ENCODE peak calls at places on chromosome 5, in nine cellular contexts. E is CD8-positive, alpha-beta T cell; Q is heart left ventricle; S is IMR-90; K is cardiac muscle cell; Y is left ventricle myocardium inferior; O is choroid plexus epithelial cell; F is heart right ventricle; R is MCF 10A. G is an unnamed sample.

GRCh38 chr5:68252678-68253520 is 37.3 kb downstream of the PIK3R1 start:
- DNase-seq in E (peak; percentile 56), Q (peak; percentile 60), S (peak; percentile 78), K (peak; percentile 83), Y (peak; percentile 33), O (peak; percentile 88), F (peak; percentile 66), R (peak; percentile 66), G (peak; percentile 67)

GRCh38 chr5:553874-554273 is 29.6 kb upstream of the SLC9A3 start:
- DNase-seq in E (no peak), Q (no peak), S (no peak), K (no peak), Y (no peak), O (peak; percentile 9), F (no peak), R (peak; percentile 2), G (no peak)

GRCh38 chr5:43602818-43603534 is at the start of gene NNT:
- DNase-seq in E (peak; percentile 78), Q (peak; percentile 88), S (peak; percentile 35), K (peak; percentile 51), Y (peak; percentile 87), O (peak; percentile 33), F (peak; percentile 77), R (peak; percentile 53), G (peak; percentile 82)

GRCh38 chr5:73791389-73791788 is 165.4 kb downstream of the ARHGEF28 start:
- DNase-seq in E (no peak), Q (no peak), S (no peak), K (no peak), Y (no peak), O (no peak), F (no peak), R (no peak), G (no peak)

GRCh38 chr5:57243286-57244137 is 69.7 kb downstream of the GPBP1 start:
- DNase-seq in E (no peak), Q (no peak), S (no peak), K (no peak), Y (no peak), O (peak; percentile 11), F (no peak), R (no peak), G (no peak)

GRCh38 chr5:171714851-171715250 is 70.8 kb upstream of the SMIM23 start:
- DNase-seq in E (no peak), Q (no peak), S (no peak), K (no peak), Y (no peak), O (no peak), F (peak; percentile 6), R (no peak), G (no peak)

GRCh38 chr5:80917596-80917995 is 42.6 kb upstream of the RASGRF2 start:
- DNase-seq in E (no peak), Q (no peak), S (no peak), K (no peak), Y (no peak), O (no peak), F (no peak), R (no peak), G (no peak)

GRCh38 chr5:14108170-14108996 is 34.8 kb upstream of the TRIO start:
- DNase-seq in E (no peak), Q (peak; percentile 65), S (peak; percentile 91), K (peak; percentile 87), Y (peak; percentile 44), O (peak; percentile 93), F (peak; percentile 65), R (peak; percentile 80), G (peak; percentile 46)

GRCh38 chr5:65061250-65061973 is 292.7 kb downstream of the CWC27 start:
- DNase-seq in E (no peak), Q (no peak), S (no peak), K (no peak), Y (no peak), O (no peak), F (no peak), R (no peak), G (no peak)

GRCh38 chr5:16886793-16887345 is 49.2 kb downstream of the MYO10 start:
- DNase-seq in E (no peak), Q (no peak), S (no peak), K (no peak), Y (no peak), O (no peak), F (no peak), R (no peak), G (no peak)

GRCh38 chr5:129664336-129664937 is 83.5 kb upstream of the MINAR2 start:
- DNase-seq in E (peak; percentile 12), Q (no peak), S (peak; percentile 35), K (peak; percentile 67), Y (no peak), O (peak; percentile 73), F (peak; percentile 31), R (peak; percentile 83), G (peak; percentile 61)

GRCh38 chr5:138874771-138875628 is at the start of gene LRRTM2:
- DNase-seq in E (no peak), Q (no peak), S (peak; percentile 98), K (peak; percentile 59), Y (no peak), O (peak; percentile 77), F (no peak), R (no peak), G (peak; percentile 52)

GRCh38 chr5:180071418-180072255 is at the start of gene RNF130:
- DNase-seq in E (peak; percentile 83), Q (peak; percentile 95), S (peak; percentile 88), K (peak; percentile 97), Y (peak; percentile 93), O (peak; percentile 94), F (peak; percentile 93), R (peak; percentile 94), G (peak; percentile 97)

GRCh38 chr5:159053216-159053615 is 46.5 kb downstream of the EBF1 start:
- DNase-seq in E (no peak), Q (no peak), S (no peak), K (no peak), Y (no peak), O (no peak), F (no peak), R (no peak), G (no peak)

GRCh38 chr5:30152431-30152830 is 1041.1 kb upstream of the CDH6 start:
- DNase-seq in E (no peak), Q (no peak), S (no peak), K (no peak), Y (no peak), O (peak; percentile 25), F (no peak), R (no peak), G (no peak)

GRCh38 chr5:177384134-177384533 is at the start of gene SLC34A1:
- DNase-seq in E (no peak), Q (no peak), S (no peak), K (no peak), Y (no peak), O (no peak), F (no peak), R (no peak), G (no peak)

GRCh38 chr5:157115502-157115901 is 6.7 kb upstream of the HAVCR2 start:
- DNase-seq in E (no peak), Q (no peak), S (no peak), K (no peak), Y (no peak), O (no peak), F (no peak), R (no peak), G (no peak)

GRCh38 chr5:157130933-157131332 is 11.7 kb downstream of the MED7 start:
- DNase-seq in E (no peak), Q (no peak), S (peak; percentile 21), K (no peak), Y (no peak), O (no peak), F (no peak), R (no peak), G (peak; percentile 39)

GRCh38 chr5:168114444-168115017 is 176.9 kb upstream of the WWC1 start:
- DNase-seq in E (peak; percentile 11), Q (no peak), S (peak; percentile 14), K (peak; percentile 63), Y (peak; percentile 28), O (peak; percentile 44), F (peak; percentile 28), R (peak; percentile 82), G (peak; percentile 80)

DNA sequence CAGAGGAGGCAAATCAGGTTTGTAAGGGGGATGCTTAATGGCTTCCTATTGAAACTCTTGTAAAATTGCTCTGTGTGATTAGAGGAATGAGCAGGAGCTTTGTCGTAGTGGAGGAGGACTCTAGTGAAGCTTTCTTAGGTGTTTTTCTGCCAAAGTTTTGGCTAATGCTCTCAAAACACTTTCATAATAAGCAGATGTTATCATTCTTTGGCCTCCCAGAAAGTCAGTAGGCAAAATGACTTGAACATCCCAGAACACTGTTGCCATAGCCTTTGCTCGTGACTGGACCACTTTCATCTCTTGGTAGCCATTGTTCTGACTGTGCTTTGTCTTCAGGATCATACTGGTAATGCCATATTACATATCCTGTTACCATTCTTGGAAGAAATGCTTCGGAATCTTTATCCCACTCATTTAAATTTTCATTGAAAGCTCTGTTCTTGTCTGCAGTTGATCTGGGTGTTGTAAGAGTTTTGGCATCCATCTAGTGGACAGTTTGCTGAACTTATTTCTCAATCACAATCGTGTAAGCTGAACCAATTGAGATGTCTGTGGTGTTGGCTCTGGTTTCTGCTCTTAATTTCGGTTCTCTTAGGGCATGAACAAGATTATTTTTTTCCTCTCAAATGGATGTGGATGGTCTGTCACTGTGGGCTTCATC is 187.6 kb downstream of the COMMD10 start:
- DNase-seq in E (no peak), Q (no peak), S (peak; percentile 52), K (peak; percentile 61), Y (no peak), O (peak; percentile 64), F (no peak), R (peak; percentile 35), G (no peak)
- TF ChIP-seq CTCF in E (no peak), Q (no peak), S (no peak), K (no peak), Y (no peak), O (peak; percentile 36), F (no peak), R (no peak), G (peak; percentile 10)

GRCh38 chr5:143448518-143448917 is 45.0 kb upstream of the NR3C1 start:
- DNase-seq in E (no peak), Q (no peak), S (no peak), K (no peak), Y (no peak), O (no peak), F (no peak), R (no peak), G (no peak)
- TF ChIP-seq CTCF in E (no peak), Q (no peak), S (no peak), K (no peak), Y (no peak), O (no peak), F (no peak), R (no peak), G (no peak)

DNA sequence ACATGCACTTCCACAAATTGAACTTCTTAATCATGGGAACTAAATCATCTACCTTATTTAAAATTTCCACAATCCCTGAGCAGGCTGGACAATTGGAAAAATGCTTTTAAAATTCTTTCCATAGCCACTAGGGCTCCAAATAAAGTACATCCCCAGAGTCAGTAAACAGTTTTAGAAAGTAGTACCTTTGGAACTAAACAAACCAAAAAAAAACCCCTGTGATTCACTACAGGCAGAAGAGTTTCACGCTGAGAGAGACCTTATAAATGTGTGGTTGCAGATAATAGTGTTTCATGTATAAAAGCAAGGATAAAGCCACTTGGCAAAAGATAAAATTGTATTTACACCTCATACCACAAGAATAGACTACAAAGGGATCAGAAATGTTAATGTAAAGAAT is 11.8 kb upstream of the HMGCR start:
- DNase-seq in E (no peak), Q (no peak), S (no peak), K (no peak), Y (no peak), O (no peak), F (no peak), R (no peak), G (no peak)
- TF ChIP-seq CTCF in E (no peak), Q (no peak), S (no peak), K (peak; percentile 3), Y (no peak), O (no peak), F (no peak), R (no peak), G (no peak)

GRCh38 chr5:181163487-181164075 is 16.2 kb downstream of the OR2V2 start:
- DNase-seq in E (no peak), Q (no peak), S (no peak), K (no peak), Y (no peak), O (no peak), F (no peak), R (no peak), G (no peak)
- TF ChIP-seq CTCF in E (no peak), Q (no peak), S (no peak), K (no peak), Y (no peak), O (no peak), F (no peak), R (no peak), G (no peak)